ENCODE peak calls at places on chromosomes 1 and 21, in four cellular contexts. D is HepG2, Q is H1, E is GM12878. F is an unnamed sample.

GRCh38 chr1:178964469-178965330 is 61.0 kb upstream of the FAM20B start:
- DNase-seq in D (no peak), Q (peak), E (no peak), F (no peak)

GRCh38 chr1:36089393-36090121 is 865 bp downstream of the ADPRS start:
- DNase-seq in D (no peak), Q (no peak), E (peak), F (peak)

GRCh38 chr1:26696645-26697440 is 1.0 kb downstream of the ARID1A start:
- DNase-seq in D (no peak), Q (no peak), E (no peak), F (no peak)

GRCh38 chr1:31672988-31673387 is 28.3 kb upstream of the PEF1 start:
- DNase-seq in D (no peak), Q (no peak), E (no peak), F (no peak)

GRCh38 chr1:230002164-230002803 is 64.8 kb upstream of the GALNT2 start:
- DNase-seq in D (no peak), Q (no peak), E (no peak), F (no peak)

GRCh38 chr1:6638226-6638625 is 13.6 kb downstream of the THAP3 start:
- DNase-seq in D (no peak), Q (no peak), E (no peak), F (no peak)

GRCh38 chr1:235101558-235102258 is 26.9 kb downstream of the TOMM20 start:
- DNase-seq in D (no peak), Q (no peak), E (no peak), F (no peak)

GRCh38 chr1:166544036-166544435 is 295.2 kb upstream of the POGK start:
- DNase-seq in D (no peak), Q (no peak), E (no peak), F (no peak)

GRCh38 chr1:171263915-171264314 is 15.6 kb downstream of the FMO1 start:
- DNase-seq in D (no peak), Q (no peak), E (no peak), F (no peak)

GRCh38 chr21:29196664-29197052 is 66.2 kb downstream of the MAP3K7CL start:
- DNase-seq in D (no peak), Q (no peak), E (no peak), F (no peak)

GRCh38 chr1:1331068-1331965 is at the start of gene TAS1R3:
- DNase-seq in D (no peak), Q (no peak), E (no peak), F (no peak)

GRCh38 chr1:234776256-234776874 is 166.4 kb upstream of the IRF2BP2 start:
- DNase-seq in D (no peak), Q (peak), E (no peak), F (no peak)

GRCh38 chr1:89701746-89702241 is 68.9 kb downstream of the LRRC8C start:
- DNase-seq in D (no peak), Q (no peak), E (no peak), F (no peak)

GRCh38 chr1:230306158-230306557 is 120.0 kb downstream of the PGBD5 start:
- DNase-seq in D (no peak), Q (no peak), E (no peak), F (no peak)

GRCh38 chr1:197180252-197180878 is 33.9 kb upstream of the ASPM start:
- DNase-seq in D (peak), Q (no peak), E (no peak), F (peak)

GRCh38 chr1:35834218-35834617 is 26.4 kb downstream of the AGO4 start:
- DNase-seq in D (no peak), Q (no peak), E (no peak), F (no peak)

GRCh38 chr1:112767646-112768045 is 52.5 kb upstream of the PPM1J start:
- DNase-seq in D (no peak), Q (no peak), E (no peak), F (no peak)

GRCh38 chr1:47991187-47991586 is 6.0 kb downstream of the TRABD2B start:
- DNase-seq in D (no peak), Q (no peak), E (no peak), F (peak)

GRCh38 chr1:233240839-233241682 is 54.5 kb downstream of the PCNX2 start:
- DNase-seq in D (peak), Q (no peak), E (no peak), F (peak)

GRCh38 chr1:234902774-234903173 is 225.9 kb downstream of the TOMM20 start:
- DNase-seq in D (no peak), Q (no peak), E (no peak), F (no peak)

GRCh38 chr1:98516306-98516705 is 145.2 kb upstream of the SNX7 start:
- DNase-seq in D (no peak), Q (no peak), E (no peak), F (no peak)

GRCh38 chr1:71086331-71086730 is 5.5 kb upstream of the ZRANB2 start:
- DNase-seq in D (no peak), Q (no peak), E (no peak), F (no peak)

GRCh38 chr21:42343101-42343500 is 7.7 kb downstream of the TFF2 start:
- DNase-seq in D (no peak), Q (peak), E (no peak), F (no peak)

GRCh38 chr1:228653748-228654147 is 81.5 kb upstream of the RHOU start:
- DNase-seq in D (no peak), Q (no peak), E (no peak), F (no peak)

GRCh38 chr1:226100436-226101347 is 38.2 kb downstream of the H3-3A start:
- DNase-seq in D (no peak), Q (no peak), E (no peak), F (peak)

GRCh38 chr1:51636191-51636590 is 19.3 kb downstream of the OSBPL9 start:
- DNase-seq in D (no peak), Q (no peak), E (no peak), F (no peak)

GRCh38 chr1:153801786-153802697 is 26.8 kb downstream of the SLC27A3 start:
- DNase-seq in D (no peak), Q (no peak), E (no peak), F (no peak)

GRCh38 chr1:103525607-103526507 is at the start of gene RNPC3:
- DNase-seq in D (peak), Q (peak), E (peak), F (peak)

GRCh38 chr1:16012590-16013219 is 5.1 kb downstream of the HSPB7 start:
- DNase-seq in D (peak), Q (peak), E (peak), F (no peak)

GRCh38 chr1:16014509-16015482 is 3.0 kb downstream of the HSPB7 start:
- DNase-seq in D (no peak), Q (no peak), E (no peak), F (no peak)

GRCh38 chr1:16011936-16012589 is 5.8 kb downstream of the HSPB7 start:
- DNase-seq in D (no peak), Q (no peak), E (no peak), F (no peak)

GRCh38 chr1:16013908-16014258 is 4.0 kb downstream of the HSPB7 start:
- DNase-seq in D (no peak), Q (no peak), E (no peak), F (no peak)

DNA sequence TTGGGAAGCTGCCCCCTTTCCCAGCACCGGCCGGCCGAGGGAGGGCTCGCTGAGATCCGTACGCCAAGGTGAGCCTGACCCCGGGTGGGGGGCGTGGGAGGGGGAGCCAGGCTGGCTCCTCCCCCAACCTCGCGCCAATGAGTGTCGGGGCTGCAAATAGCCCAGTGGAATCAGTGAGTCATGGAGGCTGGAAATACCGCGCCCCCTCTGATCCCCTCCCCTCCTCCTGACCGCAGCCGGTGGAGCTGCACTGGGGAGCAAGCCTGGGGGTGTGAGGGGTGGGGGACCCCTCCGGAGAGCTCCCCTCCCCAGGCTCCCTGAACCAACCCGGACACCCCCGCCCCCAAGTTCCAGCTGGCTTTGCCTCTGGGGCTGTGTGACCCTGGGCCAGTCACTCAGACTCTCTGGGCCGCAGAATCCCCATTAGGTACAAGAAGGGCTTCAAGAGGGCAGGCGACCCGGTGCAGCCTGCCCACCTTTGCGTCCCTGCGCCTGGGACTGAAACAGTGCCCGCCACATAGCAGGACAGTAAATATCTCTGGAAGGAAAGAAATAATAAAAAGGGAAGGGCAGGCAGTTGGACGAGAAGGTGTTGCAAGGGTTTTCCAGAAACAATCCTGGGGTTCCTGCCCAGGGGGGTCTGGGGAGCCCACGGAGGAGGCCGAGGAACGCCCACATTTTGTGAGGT is 4.5 kb downstream of the HSPB7 start:
- DNase-seq in D (peak), Q (peak), E (peak), F (no peak)
- TF ChIP-seq SP1 in D (no peak), Q (no peak), E (no peak), F (no peak)

DNA sequence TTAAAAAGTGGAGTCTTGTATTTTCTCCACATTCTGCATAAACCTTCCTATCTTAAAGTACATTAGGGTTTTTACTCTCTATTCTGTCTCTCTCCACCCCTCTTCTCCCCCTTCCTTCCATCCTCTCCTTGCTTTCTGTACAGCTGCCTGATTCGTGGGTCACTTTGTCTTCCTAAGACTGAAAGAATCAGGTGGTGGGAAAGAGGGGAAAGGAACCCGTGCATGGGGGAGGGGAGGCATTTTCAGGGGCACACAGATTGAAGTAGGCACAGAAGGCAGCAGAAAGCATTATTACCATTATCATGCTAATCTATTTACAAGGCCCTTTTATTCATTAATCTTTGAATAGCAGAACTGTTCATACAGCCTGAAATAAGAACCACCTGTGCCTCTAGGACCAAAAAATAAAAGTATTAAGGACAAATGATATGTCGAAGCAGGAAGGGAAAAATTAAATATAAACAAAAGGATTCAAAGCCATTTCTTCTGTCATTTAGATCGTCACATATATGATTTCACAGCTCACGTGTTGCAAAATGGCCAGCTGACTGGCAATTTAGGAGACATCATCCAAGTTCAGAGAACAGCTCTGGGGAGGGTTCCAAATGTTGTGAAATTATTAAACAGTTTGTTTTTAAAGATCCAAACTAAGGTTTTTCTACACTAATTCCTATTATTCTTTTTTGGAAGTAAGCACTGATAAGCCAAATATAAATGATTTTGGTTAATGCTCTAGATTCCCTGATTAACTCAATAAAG is 154.6 kb downstream of the PBX1 start:
- DNase-seq in D (no peak), Q (no peak), E (no peak), F (no peak)
- TF ChIP-seq SUZ12 in D (no peak), Q (no peak), E (no peak), F (no peak)

DNA sequence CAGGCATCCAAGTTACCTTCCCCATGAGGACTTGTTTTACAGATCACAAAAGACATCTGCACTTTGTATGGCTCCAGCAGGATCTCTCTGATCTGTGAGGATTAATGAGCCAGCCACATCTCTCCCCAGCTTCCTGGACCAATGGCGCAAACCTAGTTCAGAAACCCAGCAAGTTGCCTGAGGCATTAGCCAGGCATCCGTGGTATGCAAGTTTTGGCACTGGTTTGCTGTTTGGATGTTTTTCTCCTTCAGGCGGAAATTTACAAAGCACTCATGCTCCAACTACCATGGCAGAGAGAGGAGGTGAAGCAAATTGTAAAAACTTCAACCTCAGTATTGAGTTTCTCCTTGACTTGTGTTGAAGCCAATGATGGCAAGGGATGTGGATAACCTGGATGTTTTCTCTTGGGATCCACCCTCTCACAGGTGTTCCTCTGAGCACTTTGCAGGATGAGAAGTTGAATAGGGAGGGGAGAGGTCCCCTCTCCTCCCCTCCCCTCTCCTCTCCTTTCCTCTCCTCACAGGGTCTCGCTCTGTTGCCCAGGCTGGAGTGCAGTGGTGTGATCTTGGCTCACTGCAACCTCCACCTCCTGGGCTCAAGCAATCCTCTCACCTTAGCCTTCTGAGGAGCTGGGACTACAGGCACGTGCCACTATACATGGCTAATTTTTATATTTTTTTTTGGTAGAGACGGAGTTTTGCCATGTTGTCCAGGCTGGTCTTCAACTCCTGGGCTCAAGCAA is 25.6 kb upstream of the ENO1 start:
- DNase-seq in D (peak), Q (no peak), E (no peak), F (no peak)
- TF ChIP-seq SP1 in D (no peak), Q (no peak), E (no peak), F (no peak)

GRCh38 chr1:5385400-5385799 is 606.8 kb downstream of the NPHP4 start:
- DNase-seq in D (no peak), Q (no peak), E (no peak), F (no peak)
- TF ChIP-seq SUZ12 in D (no peak), Q (no peak), E (no peak), F (no peak)

DNA sequence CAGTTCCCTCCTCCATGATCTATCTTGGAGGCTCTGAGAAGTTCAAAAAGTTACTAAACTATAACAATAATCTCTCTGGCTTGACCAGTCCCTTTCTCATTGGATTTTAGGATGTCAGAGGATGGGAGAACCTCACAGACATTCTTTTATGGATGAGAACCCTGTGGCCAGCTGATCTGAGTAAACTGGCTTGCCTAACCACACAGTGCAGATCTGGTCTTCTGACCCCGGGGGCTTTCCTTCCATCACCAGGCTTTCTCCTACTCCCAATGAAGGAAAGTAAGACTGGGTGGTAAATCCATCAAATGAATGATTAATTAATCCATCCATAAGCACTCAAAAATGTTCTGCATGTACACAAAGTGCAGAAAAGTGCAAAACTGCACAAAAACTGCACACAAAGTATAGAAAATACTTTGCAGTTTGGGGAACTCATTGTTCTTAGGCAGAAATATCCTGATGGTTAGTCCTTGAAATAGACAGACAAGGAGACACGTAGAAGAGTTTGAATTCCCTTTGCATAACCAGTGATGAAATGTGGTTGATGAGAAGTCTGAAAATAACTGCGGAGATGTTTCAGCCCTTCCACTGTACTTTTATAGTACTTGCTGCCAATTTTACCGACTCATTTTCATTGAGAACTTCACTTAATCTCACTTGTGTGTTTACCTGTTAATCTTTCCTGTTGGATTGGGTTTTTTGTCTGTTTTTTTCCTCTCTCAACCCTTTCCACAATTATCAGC is 2.5 kb upstream of the F3 start:
- DNase-seq in D (no peak), Q (no peak), E (no peak), F (no peak)
- TF ChIP-seq SP1 in D (no peak), Q (no peak), E (no peak), F (no peak)

GRCh38 chr1:11563560-11564069 is 84.7 kb downstream of the DISP3 start:
- DNase-seq in D (no peak), Q (no peak), E (no peak), F (peak)
- TF ChIP-seq SUZ12 in D (no peak), Q (no peak), E (no peak), F (no peak)

DNA sequence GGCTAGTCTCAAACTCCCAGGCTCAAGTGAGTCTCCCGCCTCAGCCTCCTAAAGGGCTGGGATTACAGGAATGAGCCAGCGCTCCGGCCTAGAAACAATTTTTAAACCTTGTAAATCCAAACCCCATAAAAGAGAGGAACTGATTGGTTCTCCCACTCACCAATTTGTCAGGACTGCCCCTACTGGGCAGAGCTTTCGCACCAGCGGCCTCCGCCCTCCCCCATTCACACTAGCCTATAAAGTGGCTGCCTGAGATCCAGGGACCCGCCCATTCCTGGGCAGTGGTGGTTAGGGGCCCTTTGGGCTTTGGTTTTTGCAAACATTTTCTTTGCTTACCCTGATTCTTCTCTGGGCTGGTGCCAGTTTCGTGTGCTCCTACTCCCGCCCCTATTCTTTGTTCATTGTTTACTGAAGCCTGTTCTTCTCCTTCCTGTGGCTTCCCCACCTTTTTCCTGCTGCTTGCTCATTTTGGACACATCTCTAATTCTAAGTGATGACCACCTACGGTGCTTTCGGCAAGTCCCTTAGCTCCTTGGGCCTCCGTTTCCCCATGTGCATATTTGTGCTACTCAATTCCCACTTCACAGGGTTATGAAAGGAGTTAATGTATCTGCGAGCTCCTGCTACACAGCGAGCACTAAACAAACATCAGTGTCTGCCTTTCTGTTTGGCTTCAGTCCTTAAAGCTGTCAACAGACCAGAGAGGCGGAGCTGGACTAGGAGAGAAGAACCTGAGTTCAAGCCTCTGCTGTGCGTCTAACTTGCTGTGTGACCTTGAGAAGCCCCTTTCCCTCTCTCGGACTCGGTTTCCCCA is 39.8 kb upstream of the CLIC4 start:
- DNase-seq in D (peak), Q (peak), E (peak), F (peak)
- TF ChIP-seq SP1 in D (no peak), Q (peak), E (peak), F (no peak)

DNA sequence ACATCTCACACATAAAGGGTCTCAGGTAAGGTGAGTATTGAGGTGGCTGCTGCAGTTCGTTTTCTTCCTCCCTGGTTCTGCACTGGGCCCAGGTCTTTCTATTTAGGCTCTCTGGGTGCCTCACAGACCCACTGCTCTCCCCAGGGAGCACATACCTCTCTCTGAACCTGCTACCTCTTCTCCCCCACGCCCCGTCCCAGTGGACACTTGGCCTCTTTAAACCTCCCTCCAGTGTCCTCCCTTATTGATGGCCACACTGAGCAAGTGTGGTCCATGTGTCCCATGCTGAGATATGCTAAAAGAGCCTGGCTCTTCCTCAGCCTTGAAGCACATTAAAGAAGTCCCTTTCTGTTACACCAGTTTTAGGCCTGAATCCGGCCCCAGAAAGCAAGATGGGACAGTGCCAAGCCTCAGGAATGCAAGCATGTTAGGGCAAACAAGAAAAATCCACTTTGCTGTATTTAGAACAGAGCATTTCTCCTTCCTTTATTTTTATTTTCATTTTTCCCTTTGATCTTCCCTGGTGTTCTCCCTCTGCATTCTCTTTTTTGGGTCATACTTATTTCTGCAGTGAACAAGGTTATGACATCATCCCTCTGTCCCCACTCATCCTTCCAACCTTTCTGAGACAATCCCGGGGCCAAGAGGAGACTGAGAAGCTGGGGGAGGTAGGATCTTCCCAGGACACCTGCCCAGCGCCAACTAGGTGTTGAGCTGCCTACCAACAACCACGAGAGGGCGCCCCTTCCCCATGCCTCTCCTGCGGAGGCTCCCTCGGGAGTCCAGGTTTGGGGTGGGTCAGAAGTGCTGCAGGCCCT is 5.0 kb upstream of the CHI3L2 start:
- DNase-seq in D (peak), Q (peak), E (peak), F (peak)
- TF ChIP-seq SUZ12 in D (no peak), Q (no peak), E (no peak), F (no peak)

GRCh38 chr1:238647877-238648276 is 738.5 kb upstream of the CHRM3 start:
- DNase-seq in D (no peak), Q (no peak), E (no peak), F (no peak)
- TF ChIP-seq SP1 in D (no peak), Q (peak), E (no peak), F (no peak)

F was measured in HEK293T.